ENCODE peak calls at places on chromosomes 5 and 9, in nine cellular contexts. One of them, this sample, is unnamed.

GRCh38 chr9:8734760-8735159 is 935.2 kb upstream of the DMAC1 start:
- DNase-seq in CD4-positive, alpha-beta T cell: no peak
- DNase-seq in PC-3: no peak
- DNase-seq in fibroblast of mammary gland: no peak
- DNase-seq in fibroblast of pulmonary artery: no peak
- DNase-seq in cardiac fibroblast: no peak
- DNase-seq in upper lobe of left lung: no peak
- DNase-seq in mucosa of descending colon: no peak
- DNase-seq in activated CD8-positive, alpha-beta T cell treated with anti-CD3 and anti-CD28 coated beads for 36 hours: no peak
- DNase-seq in this sample: no peak

GRCh38 chr9:92808726-92809451 is 44.3 kb upstream of the BICD2 start:
- DNase-seq in CD4-positive, alpha-beta T cell: peak
- DNase-seq in PC-3: peak
- DNase-seq in fibroblast of mammary gland: peak
- DNase-seq in fibroblast of pulmonary artery: peak
- DNase-seq in cardiac fibroblast: peak
- DNase-seq in upper lobe of left lung: peak
- DNase-seq in mucosa of descending colon: peak
- DNase-seq in activated CD8-positive, alpha-beta T cell treated with anti-CD3 and anti-CD28 coated beads for 36 hours: peak
- DNase-seq in this sample: peak

GRCh38 chr5:99037668-99038067 is 108.9 kb upstream of the CHD1 start:
- DNase-seq in CD4-positive, alpha-beta T cell: peak
- DNase-seq in PC-3: peak
- DNase-seq in fibroblast of mammary gland: no peak
- DNase-seq in fibroblast of pulmonary artery: no peak
- DNase-seq in cardiac fibroblast: no peak
- DNase-seq in upper lobe of left lung: peak
- DNase-seq in mucosa of descending colon: peak
- DNase-seq in activated CD8-positive, alpha-beta T cell treated with anti-CD3 and anti-CD28 coated beads for 36 hours: peak
- DNase-seq in this sample: peak

GRCh38 chr5:136123236-136123768 is 9.3 kb upstream of the SMAD5 start:
- DNase-seq in CD4-positive, alpha-beta T cell: no peak
- DNase-seq in PC-3: peak
- DNase-seq in fibroblast of mammary gland: peak
- DNase-seq in fibroblast of pulmonary artery: no peak
- DNase-seq in cardiac fibroblast: peak
- DNase-seq in upper lobe of left lung: peak
- DNase-seq in mucosa of descending colon: no peak
- DNase-seq in activated CD8-positive, alpha-beta T cell treated with anti-CD3 and anti-CD28 coated beads for 36 hours: no peak
- DNase-seq in this sample: peak

GRCh38 chr5:108472237-108472636 is 90.3 kb upstream of the FBXL17 start:
- DNase-seq in CD4-positive, alpha-beta T cell: no peak
- DNase-seq in PC-3: no peak
- DNase-seq in fibroblast of mammary gland: no peak
- DNase-seq in fibroblast of pulmonary artery: no peak
- DNase-seq in cardiac fibroblast: no peak
- DNase-seq in upper lobe of left lung: no peak
- DNase-seq in mucosa of descending colon: no peak
- DNase-seq in activated CD8-positive, alpha-beta T cell treated with anti-CD3 and anti-CD28 coated beads for 36 hours: no peak
- DNase-seq in this sample: no peak

GRCh38 chr5:38509185-38509584 is 47.3 kb downstream of the LIFR start:
- DNase-seq in CD4-positive, alpha-beta T cell: no peak
- DNase-seq in PC-3: peak
- DNase-seq in fibroblast of mammary gland: peak
- DNase-seq in fibroblast of pulmonary artery: peak
- DNase-seq in cardiac fibroblast: peak
- DNase-seq in upper lobe of left lung: no peak
- DNase-seq in mucosa of descending colon: no peak
- DNase-seq in activated CD8-positive, alpha-beta T cell treated with anti-CD3 and anti-CD28 coated beads for 36 hours: no peak
- DNase-seq in this sample: no peak

GRCh38 chr9:97993000-97993399 is 9.9 kb downstream of the ANP32B start:
- DNase-seq in CD4-positive, alpha-beta T cell: no peak
- DNase-seq in PC-3: no peak
- DNase-seq in fibroblast of mammary gland: no peak
- DNase-seq in fibroblast of pulmonary artery: no peak
- DNase-seq in cardiac fibroblast: no peak
- DNase-seq in upper lobe of left lung: no peak
- DNase-seq in mucosa of descending colon: no peak
- DNase-seq in activated CD8-positive, alpha-beta T cell treated with anti-CD3 and anti-CD28 coated beads for 36 hours: no peak
- DNase-seq in this sample: no peak

GRCh38 chr5:59810041-59810440 is 83.5 kb downstream of the PDE4D start:
- DNase-seq in CD4-positive, alpha-beta T cell: peak
- DNase-seq in PC-3: peak
- DNase-seq in fibroblast of mammary gland: peak
- DNase-seq in fibroblast of pulmonary artery: peak
- DNase-seq in cardiac fibroblast: peak
- DNase-seq in upper lobe of left lung: peak
- DNase-seq in mucosa of descending colon: peak
- DNase-seq in activated CD8-positive, alpha-beta T cell treated with anti-CD3 and anti-CD28 coated beads for 36 hours: peak
- DNase-seq in this sample: peak

GRCh38 chr9:116572095-116572748 is 114.9 kb upstream of the TRIM32 start:
- DNase-seq in CD4-positive, alpha-beta T cell: no peak
- DNase-seq in PC-3: peak
- DNase-seq in fibroblast of mammary gland: peak
- DNase-seq in fibroblast of pulmonary artery: peak
- DNase-seq in cardiac fibroblast: peak
- DNase-seq in upper lobe of left lung: peak
- DNase-seq in mucosa of descending colon: peak
- DNase-seq in activated CD8-positive, alpha-beta T cell treated with anti-CD3 and anti-CD28 coated beads for 36 hours: peak
- DNase-seq in this sample: peak

GRCh38 chr5:120139039-120139438 is 325.1 kb upstream of the PRR16 start:
- DNase-seq in CD4-positive, alpha-beta T cell: no peak
- DNase-seq in PC-3: peak
- DNase-seq in fibroblast of mammary gland: peak
- DNase-seq in fibroblast of pulmonary artery: peak
- DNase-seq in cardiac fibroblast: peak
- DNase-seq in upper lobe of left lung: no peak
- DNase-seq in mucosa of descending colon: no peak
- DNase-seq in activated CD8-positive, alpha-beta T cell treated with anti-CD3 and anti-CD28 coated beads for 36 hours: no peak
- DNase-seq in this sample: peak

GRCh38 chr5:169325273-169325672 is 24.3 kb upstream of the SLIT3 start:
- DNase-seq in CD4-positive, alpha-beta T cell: no peak
- DNase-seq in PC-3: no peak
- DNase-seq in fibroblast of mammary gland: no peak
- DNase-seq in fibroblast of pulmonary artery: no peak
- DNase-seq in cardiac fibroblast: no peak
- DNase-seq in upper lobe of left lung: no peak
- DNase-seq in mucosa of descending colon: no peak
- DNase-seq in activated CD8-positive, alpha-beta T cell treated with anti-CD3 and anti-CD28 coated beads for 36 hours: no peak
- DNase-seq in this sample: no peak

GRCh38 chr9:757246-757881 is 84.1 kb upstream of the DMRT1 start:
- DNase-seq in CD4-positive, alpha-beta T cell: no peak
- DNase-seq in PC-3: peak
- DNase-seq in fibroblast of mammary gland: peak
- DNase-seq in fibroblast of pulmonary artery: peak
- DNase-seq in cardiac fibroblast: peak
- DNase-seq in upper lobe of left lung: peak
- DNase-seq in mucosa of descending colon: no peak
- DNase-seq in activated CD8-positive, alpha-beta T cell treated with anti-CD3 and anti-CD28 coated beads for 36 hours: peak
- DNase-seq in this sample: peak

GRCh38 chr5:75342836-75343235 is 5.8 kb downstream of the HMGCR start:
- DNase-seq in CD4-positive, alpha-beta T cell: no peak
- DNase-seq in PC-3: peak
- DNase-seq in fibroblast of mammary gland: peak
- DNase-seq in fibroblast of pulmonary artery: no peak
- DNase-seq in cardiac fibroblast: peak
- DNase-seq in upper lobe of left lung: no peak
- DNase-seq in mucosa of descending colon: no peak
- DNase-seq in activated CD8-positive, alpha-beta T cell treated with anti-CD3 and anti-CD28 coated beads for 36 hours: no peak
- DNase-seq in this sample: no peak

GRCh38 chr5:124738751-124739559 is 7.5 kb downstream of the ZNF608 start:
- DNase-seq in CD4-positive, alpha-beta T cell: no peak
- DNase-seq in PC-3: no peak
- DNase-seq in fibroblast of mammary gland: no peak
- DNase-seq in fibroblast of pulmonary artery: no peak
- DNase-seq in cardiac fibroblast: no peak
- DNase-seq in upper lobe of left lung: no peak
- DNase-seq in mucosa of descending colon: no peak
- DNase-seq in activated CD8-positive, alpha-beta T cell treated with anti-CD3 and anti-CD28 coated beads for 36 hours: no peak
- DNase-seq in this sample: no peak
- TF ChIP-seq CTCF in CD4-positive, alpha-beta T cell: no peak
- TF ChIP-seq CTCF in PC-3: no peak
- TF ChIP-seq CTCF in fibroblast of mammary gland: no peak
- TF ChIP-seq CTCF in fibroblast of pulmonary artery: no peak
- TF ChIP-seq CTCF in cardiac fibroblast: no peak
- TF ChIP-seq CTCF in upper lobe of left lung: peak
- TF ChIP-seq CTCF in mucosa of descending colon: no peak
- TF ChIP-seq CTCF in activated CD8-positive, alpha-beta T cell treated with anti-CD3 and anti-CD28 coated beads for 36 hours: no peak
- TF ChIP-seq CTCF in this sample: peak

GRCh38 chr9:114592356-114592755 is 4.8 kb downstream of the ATP6V1G1 start:
- DNase-seq in CD4-positive, alpha-beta T cell: peak
- DNase-seq in PC-3: peak
- DNase-seq in fibroblast of mammary gland: peak
- DNase-seq in fibroblast of pulmonary artery: peak
- DNase-seq in cardiac fibroblast: peak
- DNase-seq in upper lobe of left lung: peak
- DNase-seq in mucosa of descending colon: no peak
- DNase-seq in activated CD8-positive, alpha-beta T cell treated with anti-CD3 and anti-CD28 coated beads for 36 hours: peak
- DNase-seq in this sample: no peak
- TF ChIP-seq CTCF in CD4-positive, alpha-beta T cell: peak
- TF ChIP-seq CTCF in PC-3: peak
- TF ChIP-seq CTCF in fibroblast of mammary gland: peak
- TF ChIP-seq CTCF in fibroblast of pulmonary artery: peak
- TF ChIP-seq CTCF in cardiac fibroblast: peak
- TF ChIP-seq CTCF in upper lobe of left lung: peak
- TF ChIP-seq CTCF in mucosa of descending colon: no peak
- TF ChIP-seq CTCF in activated CD8-positive, alpha-beta T cell treated with anti-CD3 and anti-CD28 coated beads for 36 hours: peak
- TF ChIP-seq CTCF in this sample: no peak

DNA sequence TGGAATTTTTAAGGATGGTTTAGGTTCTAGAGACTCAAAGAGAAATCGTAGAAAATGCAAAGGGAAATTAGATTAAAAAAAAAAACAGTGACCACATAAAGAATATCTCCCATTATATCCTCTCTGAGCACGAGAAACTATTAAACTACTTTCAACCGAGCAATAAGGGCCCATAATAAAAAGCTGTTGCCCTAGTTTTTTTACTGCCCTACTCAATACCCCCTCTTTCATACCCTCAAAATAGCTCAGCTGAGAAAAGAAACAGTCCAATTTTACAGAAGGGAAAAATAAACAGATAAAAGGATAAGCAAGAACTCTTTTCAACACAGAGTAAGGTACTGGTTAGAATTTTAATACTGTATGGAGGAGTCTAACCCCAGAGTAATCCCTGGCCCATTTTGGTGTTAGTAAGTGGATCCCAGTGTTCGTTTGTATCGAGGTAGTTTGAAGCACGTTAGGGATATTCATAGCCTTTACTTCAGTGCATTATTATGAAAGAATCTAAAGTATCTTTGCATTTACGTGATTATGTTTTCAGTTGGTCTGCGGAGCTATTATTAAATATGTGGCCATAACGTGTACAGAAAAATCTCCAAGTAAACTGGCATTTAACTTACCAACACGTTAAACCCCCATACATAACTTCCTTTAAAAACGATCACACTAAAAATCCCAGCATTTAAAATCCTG is 980 bp upstream of the RHOBTB3 start:
- DNase-seq in CD4-positive, alpha-beta T cell: no peak
- DNase-seq in PC-3: no peak
- DNase-seq in fibroblast of mammary gland: no peak
- DNase-seq in fibroblast of pulmonary artery: no peak
- DNase-seq in cardiac fibroblast: peak
- DNase-seq in upper lobe of left lung: no peak
- DNase-seq in mucosa of descending colon: no peak
- DNase-seq in activated CD8-positive, alpha-beta T cell treated with anti-CD3 and anti-CD28 coated beads for 36 hours: no peak
- DNase-seq in this sample: no peak
- TF ChIP-seq CTCF in CD4-positive, alpha-beta T cell: no peak
- TF ChIP-seq CTCF in PC-3: no peak
- TF ChIP-seq CTCF in fibroblast of mammary gland: no peak
- TF ChIP-seq CTCF in fibroblast of pulmonary artery: no peak
- TF ChIP-seq CTCF in cardiac fibroblast: no peak
- TF ChIP-seq CTCF in upper lobe of left lung: no peak
- TF ChIP-seq CTCF in mucosa of descending colon: no peak
- TF ChIP-seq CTCF in activated CD8-positive, alpha-beta T cell treated with anti-CD3 and anti-CD28 coated beads for 36 hours: no peak
- TF ChIP-seq CTCF in this sample: no peak

DNA sequence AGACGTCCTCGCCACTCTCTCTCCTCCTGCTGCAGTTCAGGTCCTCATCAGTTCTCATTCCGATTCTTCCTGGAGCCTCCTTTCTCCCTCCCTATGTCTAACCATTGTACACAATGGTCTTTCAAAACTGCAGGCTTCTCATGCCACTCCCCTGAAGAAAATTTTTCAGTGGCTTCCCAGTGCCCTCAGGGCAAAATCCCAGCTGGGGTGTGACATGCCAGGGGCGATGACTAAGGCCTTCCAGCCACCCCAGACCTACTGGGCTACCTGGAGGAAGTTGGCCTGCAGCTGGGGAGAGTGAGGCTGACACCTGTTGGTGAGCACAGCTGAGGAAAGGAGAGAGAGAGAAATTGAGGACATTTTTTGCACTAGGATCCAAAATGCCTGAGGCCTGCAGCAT is 65.2 kb downstream of the SREK1 start:
- DNase-seq in CD4-positive, alpha-beta T cell: no peak
- DNase-seq in PC-3: peak
- DNase-seq in fibroblast of mammary gland: no peak
- DNase-seq in fibroblast of pulmonary artery: no peak
- DNase-seq in cardiac fibroblast: no peak
- DNase-seq in upper lobe of left lung: no peak
- DNase-seq in mucosa of descending colon: no peak
- DNase-seq in activated CD8-positive, alpha-beta T cell treated with anti-CD3 and anti-CD28 coated beads for 36 hours: no peak
- DNase-seq in this sample: peak
- TF ChIP-seq CTCF in CD4-positive, alpha-beta T cell: no peak
- TF ChIP-seq CTCF in PC-3: peak
- TF ChIP-seq CTCF in fibroblast of mammary gland: no peak
- TF ChIP-seq CTCF in fibroblast of pulmonary artery: no peak
- TF ChIP-seq CTCF in cardiac fibroblast: no peak
- TF ChIP-seq CTCF in upper lobe of left lung: no peak
- TF ChIP-seq CTCF in mucosa of descending colon: no peak
- TF ChIP-seq CTCF in activated CD8-positive, alpha-beta T cell treated with anti-CD3 and anti-CD28 coated beads for 36 hours: no peak
- TF ChIP-seq CTCF in this sample: peak

DNA sequence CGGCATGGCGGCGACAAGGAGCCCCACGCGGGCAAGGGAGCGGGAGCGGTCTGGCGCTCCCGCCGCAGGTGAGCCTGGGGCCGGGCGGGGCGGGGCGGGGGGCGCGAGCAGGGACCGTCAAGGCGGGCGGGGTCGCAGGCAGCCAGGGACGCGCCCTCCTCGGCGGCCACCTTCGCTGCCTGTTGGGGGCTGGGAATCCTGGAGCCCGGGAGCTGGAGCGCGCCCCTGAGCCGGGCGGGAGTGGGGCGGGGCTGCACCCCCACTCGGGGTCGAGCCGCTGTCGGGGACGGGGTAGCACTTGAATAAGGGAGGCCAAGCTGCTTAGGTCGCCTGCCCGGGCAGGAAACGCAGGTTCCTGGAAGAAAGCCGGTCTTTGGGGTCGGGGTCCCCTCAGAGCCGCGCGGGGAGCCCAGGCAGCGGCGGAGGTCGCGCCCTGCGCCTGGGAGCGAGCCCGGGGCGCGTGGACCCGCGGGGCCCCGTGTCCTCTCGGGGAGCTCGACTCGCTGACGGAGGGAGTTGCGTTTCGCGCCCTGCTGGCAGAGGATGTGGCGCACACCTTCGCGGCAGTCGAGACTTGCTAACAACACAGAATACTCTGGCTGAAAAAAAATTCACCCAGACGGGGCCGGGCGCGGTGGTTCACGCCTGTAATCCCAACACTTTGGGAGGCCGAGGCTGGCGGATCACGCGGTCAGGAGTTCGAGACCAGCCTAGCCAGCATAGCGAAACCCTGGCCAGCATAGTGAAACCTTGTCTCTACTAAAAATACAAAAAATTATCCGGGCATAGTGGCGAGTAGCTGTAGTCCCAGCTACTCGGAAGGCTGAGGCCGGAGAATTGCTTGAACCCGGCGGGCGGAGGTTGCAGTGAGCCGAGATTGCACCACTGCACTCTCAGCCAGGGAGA is 552 bp downstream of the OTULINL start:
- DNase-seq in CD4-positive, alpha-beta T cell: peak
- DNase-seq in PC-3: peak
- DNase-seq in fibroblast of mammary gland: peak
- DNase-seq in fibroblast of pulmonary artery: peak
- DNase-seq in cardiac fibroblast: peak
- DNase-seq in upper lobe of left lung: peak
- DNase-seq in mucosa of descending colon: peak
- DNase-seq in activated CD8-positive, alpha-beta T cell treated with anti-CD3 and anti-CD28 coated beads for 36 hours: peak
- DNase-seq in this sample: peak
- TF ChIP-seq CTCF in CD4-positive, alpha-beta T cell: peak
- TF ChIP-seq CTCF in PC-3: peak
- TF ChIP-seq CTCF in fibroblast of mammary gland: no peak
- TF ChIP-seq CTCF in fibroblast of pulmonary artery: no peak
- TF ChIP-seq CTCF in cardiac fibroblast: no peak
- TF ChIP-seq CTCF in upper lobe of left lung: peak
- TF ChIP-seq CTCF in mucosa of descending colon: no peak
- TF ChIP-seq CTCF in activated CD8-positive, alpha-beta T cell treated with anti-CD3 and anti-CD28 coated beads for 36 hours: peak
- TF ChIP-seq CTCF in this sample: no peak